ENCODE peak calls at places on chromosomes 1 and 21, in five cellular contexts. One of them, this sample, is unnamed.

GRCh38 chr1:73452522-73452921 is 745.5 kb downstream of the LRRIQ3 start:
- DNase-seq in mesendoderm: no peak
- DNase-seq in IMR-90: no peak
- DNase-seq in neuronal stem cell: no peak
- DNase-seq in mesenchymal stem cell: no peak
- DNase-seq in this sample: no peak

GRCh38 chr1:219927956-219928790 is at the start of gene SLC30A10:
- DNase-seq in mesendoderm: peak
- DNase-seq in IMR-90: no peak
- DNase-seq in neuronal stem cell: peak
- DNase-seq in mesenchymal stem cell: peak
- DNase-seq in this sample: peak

GRCh38 chr1:175687699-175688098 is 55.7 kb downstream of the TNR start:
- DNase-seq in mesendoderm: peak
- DNase-seq in IMR-90: no peak
- DNase-seq in neuronal stem cell: no peak
- DNase-seq in mesenchymal stem cell: no peak
- DNase-seq in this sample: no peak

GRCh38 chr1:107936498-107937481 is 28.2 kb downstream of the VAV3 start:
- DNase-seq in mesendoderm: peak
- DNase-seq in IMR-90: peak
- DNase-seq in neuronal stem cell: peak
- DNase-seq in mesenchymal stem cell: peak
- DNase-seq in this sample: peak

GRCh38 chr21:36945496-36946138 is 20.9 kb downstream of the HLCS start:
- DNase-seq in mesendoderm: no peak
- DNase-seq in IMR-90: peak
- DNase-seq in neuronal stem cell: no peak
- DNase-seq in mesenchymal stem cell: no peak
- DNase-seq in this sample: no peak

GRCh38 chr1:230609208-230609607 is 33.1 kb upstream of the COG2 start:
- DNase-seq in mesendoderm: no peak
- DNase-seq in IMR-90: no peak
- DNase-seq in neuronal stem cell: no peak
- DNase-seq in mesenchymal stem cell: no peak
- DNase-seq in this sample: no peak

GRCh38 chr1:16167331-16168143 is 11.7 kb upstream of the EPHA2 start:
- DNase-seq in mesendoderm: peak
- DNase-seq in IMR-90: no peak
- DNase-seq in neuronal stem cell: peak
- DNase-seq in mesenchymal stem cell: peak
- DNase-seq in this sample: peak

GRCh38 chr1:175192111-175192629 is 406 bp downstream of the KIAA0040 start:
- DNase-seq in mesendoderm: peak
- DNase-seq in IMR-90: no peak
- DNase-seq in neuronal stem cell: no peak
- DNase-seq in mesenchymal stem cell: peak
- DNase-seq in this sample: peak

GRCh38 chr1:237470712-237471310 is 419.9 kb downstream of the ZP4 start:
- DNase-seq in mesendoderm: peak
- DNase-seq in IMR-90: no peak
- DNase-seq in neuronal stem cell: no peak
- DNase-seq in mesenchymal stem cell: no peak
- DNase-seq in this sample: peak

GRCh38 chr1:229127301-229127700 is 143.6 kb upstream of the RAB4A start:
- DNase-seq in mesendoderm: no peak
- DNase-seq in IMR-90: peak
- DNase-seq in neuronal stem cell: no peak
- DNase-seq in mesenchymal stem cell: peak
- DNase-seq in this sample: no peak

GRCh38 chr21:45113543-45113942 is 39.2 kb downstream of the ADARB1 start:
- DNase-seq in mesendoderm: no peak
- DNase-seq in IMR-90: no peak
- DNase-seq in neuronal stem cell: no peak
- DNase-seq in mesenchymal stem cell: no peak
- DNase-seq in this sample: no peak

GRCh38 chr1:232421143-232421796 is 208.7 kb downstream of the SIPA1L2 start:
- DNase-seq in mesendoderm: no peak
- DNase-seq in IMR-90: no peak
- DNase-seq in neuronal stem cell: no peak
- DNase-seq in mesenchymal stem cell: no peak
- DNase-seq in this sample: no peak

GRCh38 chr1:63534406-63534805 is 11.1 kb downstream of the EFCAB7 start:
- DNase-seq in mesendoderm: no peak
- DNase-seq in IMR-90: no peak
- DNase-seq in neuronal stem cell: no peak
- DNase-seq in mesenchymal stem cell: no peak
- DNase-seq in this sample: no peak

GRCh38 chr21:34091607-34092006 is 18.2 kb downstream of the MRPS6 start:
- DNase-seq in mesendoderm: peak
- DNase-seq in IMR-90: no peak
- DNase-seq in neuronal stem cell: no peak
- DNase-seq in mesenchymal stem cell: no peak
- DNase-seq in this sample: no peak

GRCh38 chr1:1230656-1231399 is 973 bp downstream of the SDF4 start:
- DNase-seq in mesendoderm: peak
- DNase-seq in IMR-90: peak
- DNase-seq in neuronal stem cell: no peak
- DNase-seq in mesenchymal stem cell: peak
- DNase-seq in this sample: no peak

GRCh38 chr1:93619507-93620168 is 62.0 kb downstream of the BCAR3 start:
- DNase-seq in mesendoderm: no peak
- DNase-seq in IMR-90: no peak
- DNase-seq in neuronal stem cell: no peak
- DNase-seq in mesenchymal stem cell: no peak
- DNase-seq in this sample: no peak

GRCh38 chr1:75521658-75522057 is 89.3 kb downstream of the SLC44A5 start:
- DNase-seq in mesendoderm: no peak
- DNase-seq in IMR-90: no peak
- DNase-seq in neuronal stem cell: no peak
- DNase-seq in mesenchymal stem cell: no peak
- DNase-seq in this sample: no peak

GRCh38 chr1:68087184-68087583 is 36.8 kb upstream of the DIRAS3 start:
- DNase-seq in mesendoderm: no peak
- DNase-seq in IMR-90: peak
- DNase-seq in neuronal stem cell: no peak
- DNase-seq in mesenchymal stem cell: no peak
- DNase-seq in this sample: no peak

GRCh38 chr1:167940264-167940663 is 3.4 kb upstream of the MPC2 start:
- DNase-seq in mesendoderm: no peak
- DNase-seq in IMR-90: no peak
- DNase-seq in neuronal stem cell: no peak
- DNase-seq in mesenchymal stem cell: no peak
- DNase-seq in this sample: no peak

GRCh38 chr1:53734650-53735211 is 4.2 kb downstream of the GLIS1 start:
- DNase-seq in mesendoderm: no peak
- DNase-seq in IMR-90: peak
- DNase-seq in neuronal stem cell: no peak
- DNase-seq in mesenchymal stem cell: peak
- DNase-seq in this sample: no peak

GRCh38 chr1:211482306-211482705 is 9.7 kb downstream of the RD3 start:
- DNase-seq in mesendoderm: no peak
- DNase-seq in IMR-90: no peak
- DNase-seq in neuronal stem cell: no peak
- DNase-seq in mesenchymal stem cell: no peak
- DNase-seq in this sample: no peak

GRCh38 chr1:37946703-37947360 is at the start of gene INPP5B:
- DNase-seq in mesendoderm: peak
- DNase-seq in IMR-90: peak
- DNase-seq in neuronal stem cell: peak
- DNase-seq in mesenchymal stem cell: peak
- DNase-seq in this sample: peak

GRCh38 chr1:228338521-228339051 is 68.0 kb downstream of the TRIM11 start:
- DNase-seq in mesendoderm: no peak
- DNase-seq in IMR-90: no peak
- DNase-seq in neuronal stem cell: no peak
- DNase-seq in mesenchymal stem cell: no peak
- DNase-seq in this sample: peak

GRCh38 chr1:234866007-234866866 is 256.3 kb upstream of the IRF2BP2 start:
- DNase-seq in mesendoderm: peak
- DNase-seq in IMR-90: peak
- DNase-seq in neuronal stem cell: no peak
- DNase-seq in mesenchymal stem cell: peak
- DNase-seq in this sample: no peak

GRCh38 chr1:112140743-112141142 is 151.3 kb upstream of the KCND3 start:
- DNase-seq in mesendoderm: no peak
- DNase-seq in IMR-90: no peak
- DNase-seq in neuronal stem cell: no peak
- DNase-seq in mesenchymal stem cell: no peak
- DNase-seq in this sample: no peak

GRCh38 chr1:110542730-110543129 is 23.8 kb upstream of the KCNA10 start:
- DNase-seq in mesendoderm: peak
- DNase-seq in IMR-90: peak
- DNase-seq in neuronal stem cell: peak
- DNase-seq in mesenchymal stem cell: peak
- DNase-seq in this sample: no peak

GRCh38 chr1:181587870-181588438 is 104.6 kb downstream of the CACNA1E start:
- DNase-seq in mesendoderm: no peak
- DNase-seq in IMR-90: no peak
- DNase-seq in neuronal stem cell: no peak
- DNase-seq in mesenchymal stem cell: no peak
- DNase-seq in this sample: peak

GRCh38 chr1:113617438-113618141 is 141.7 kb downstream of the PHTF1 start:
- DNase-seq in mesendoderm: no peak
- DNase-seq in IMR-90: peak
- DNase-seq in neuronal stem cell: no peak
- DNase-seq in mesenchymal stem cell: no peak
- DNase-seq in this sample: no peak

DNA sequence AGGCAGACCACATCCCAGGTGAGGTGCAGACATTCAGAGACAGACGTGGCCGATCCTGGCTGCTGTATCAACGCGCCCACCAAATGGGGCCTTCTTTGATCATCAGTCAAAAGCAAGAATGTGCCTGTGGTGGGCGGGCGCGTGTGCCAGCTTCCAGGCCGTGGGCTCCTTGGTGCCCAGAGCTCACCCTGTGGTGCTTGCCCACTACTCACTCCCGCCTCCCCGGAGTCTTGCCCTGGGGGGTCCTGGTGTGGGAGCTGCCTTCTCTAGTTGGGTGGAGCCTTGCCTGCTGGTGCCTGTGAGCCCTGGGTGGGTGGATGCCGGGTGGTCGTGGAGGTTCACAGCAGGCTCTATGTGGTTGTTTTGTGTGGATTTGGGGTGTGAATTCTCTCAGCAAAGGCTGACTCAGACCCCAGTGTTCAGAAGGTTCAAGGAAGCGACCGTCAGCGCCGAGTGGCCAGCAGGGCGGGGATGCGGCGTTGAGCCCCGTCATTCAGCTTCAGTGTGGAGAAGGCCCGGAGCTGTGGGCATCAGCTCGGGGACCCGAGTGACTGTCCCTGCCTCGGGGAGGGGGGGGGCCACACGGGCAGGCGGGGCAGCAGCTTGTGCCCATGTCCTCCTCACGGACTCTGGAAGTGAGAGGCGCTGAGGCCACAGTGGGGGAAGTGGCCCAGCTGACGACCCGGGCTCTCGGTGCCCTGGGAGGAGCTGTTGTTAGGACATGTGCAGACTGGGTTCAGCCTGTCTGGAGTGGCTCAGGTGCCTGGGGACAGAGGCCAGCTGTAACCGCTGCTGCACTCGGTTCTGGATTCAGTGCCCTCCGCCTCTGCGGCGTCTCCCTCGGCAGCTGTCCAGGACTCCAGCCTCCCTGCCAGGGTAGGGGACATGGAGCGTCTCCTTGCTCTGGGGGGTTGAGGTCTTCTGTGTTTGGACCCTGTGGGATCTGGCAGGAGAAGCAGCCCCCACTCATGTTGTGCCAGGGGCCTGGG is 70.9 kb downstream of the SKI start:
- DNase-seq in mesendoderm: no peak
- DNase-seq in IMR-90: no peak
- DNase-seq in neuronal stem cell: no peak
- DNase-seq in mesenchymal stem cell: no peak
- DNase-seq in this sample: no peak
- H2BK5ac ChIP-seq in mesendoderm: no peak
- H2BK5ac ChIP-seq in IMR-90: peak
- H2BK5ac ChIP-seq in neuronal stem cell: peak
- H2BK5ac ChIP-seq in mesenchymal stem cell: no peak
- H2BK5ac ChIP-seq in this sample: no peak

DNA sequence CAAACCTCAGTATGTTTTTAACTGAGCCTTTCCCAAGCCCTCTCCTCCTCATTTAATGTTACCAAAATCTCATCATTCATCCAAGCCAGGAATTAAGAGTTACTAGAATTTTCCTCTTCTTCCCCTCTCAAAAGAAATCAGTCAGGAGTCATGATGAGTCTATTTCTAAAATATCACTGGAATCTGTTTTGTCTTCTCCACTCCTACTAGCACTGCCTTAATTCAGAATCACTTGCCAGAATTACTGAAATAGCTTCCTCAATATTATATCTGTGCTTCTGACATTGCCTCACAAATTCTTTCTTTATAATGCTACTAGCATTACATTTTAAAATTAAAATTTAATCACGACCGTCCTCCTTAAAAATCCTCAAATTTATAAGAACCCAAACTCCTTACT is 106.1 kb downstream of the PTGER3 start:
- DNase-seq in mesendoderm: no peak
- DNase-seq in IMR-90: no peak
- DNase-seq in neuronal stem cell: no peak
- DNase-seq in mesenchymal stem cell: no peak
- DNase-seq in this sample: no peak
- H3K4ac ChIP-seq in mesendoderm: no peak
- H3K4ac ChIP-seq in IMR-90: no peak
- H3K4ac ChIP-seq in neuronal stem cell: no peak
- H3K4ac ChIP-seq in mesenchymal stem cell: no peak
- H3K4ac ChIP-seq in this sample: no peak

DNA sequence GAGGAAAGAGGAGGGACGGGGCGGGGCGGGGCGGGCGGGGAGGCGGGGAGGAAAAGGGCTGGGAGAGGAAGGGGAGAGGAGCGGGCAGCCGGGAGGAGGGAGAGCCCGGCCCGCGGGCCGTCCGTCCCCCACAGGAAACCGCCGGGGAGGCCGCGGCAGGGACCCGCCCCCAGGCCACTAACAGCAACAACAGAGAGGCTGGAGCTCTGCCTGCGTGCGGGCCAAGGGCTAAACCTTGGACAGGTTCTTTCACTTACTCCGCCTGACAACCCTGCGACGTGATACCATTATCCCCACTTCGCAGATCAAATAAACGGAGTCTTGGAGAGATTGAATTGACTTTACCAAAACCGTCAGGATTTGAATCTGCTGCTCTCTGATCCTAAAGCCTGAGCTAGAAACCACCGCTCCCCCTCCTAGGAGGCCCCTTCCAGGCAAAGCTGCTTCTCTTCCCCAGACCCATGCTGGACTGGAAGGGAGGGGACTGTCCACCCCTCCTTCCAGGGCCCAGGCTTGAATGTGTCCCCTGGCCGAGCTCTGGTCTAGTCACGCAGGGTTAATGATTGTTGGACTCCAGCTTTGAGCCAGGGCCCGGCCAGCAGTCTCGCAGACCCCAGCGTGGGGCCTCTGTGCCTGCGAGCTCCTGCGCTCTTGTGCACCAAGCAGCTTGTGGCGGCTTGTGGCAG is at the start of gene EVA1B:
- DNase-seq in mesendoderm: peak
- DNase-seq in IMR-90: peak
- DNase-seq in neuronal stem cell: peak
- DNase-seq in mesenchymal stem cell: peak
- DNase-seq in this sample: peak
- H3K27ac ChIP-seq in mesendoderm: peak
- H3K27ac ChIP-seq in IMR-90: peak
- H3K27ac ChIP-seq in neuronal stem cell: peak
- H3K27ac ChIP-seq in mesenchymal stem cell: peak
- H3K27ac ChIP-seq in this sample: no peak

GRCh38 chr21:18803624-18804023 is 400.0 kb upstream of the TMPRSS15 start:
- DNase-seq in mesendoderm: no peak
- DNase-seq in IMR-90: no peak
- DNase-seq in neuronal stem cell: no peak
- DNase-seq in mesenchymal stem cell: no peak
- DNase-seq in this sample: no peak

GRCh38 chr21:18801468-18801867 is 397.9 kb upstream of the TMPRSS15 start:
- DNase-seq in mesendoderm: peak
- DNase-seq in IMR-90: no peak
- DNase-seq in neuronal stem cell: no peak
- DNase-seq in mesenchymal stem cell: peak
- DNase-seq in this sample: no peak
- H2BK5ac ChIP-seq in mesendoderm: no peak
- H2BK5ac ChIP-seq in IMR-90: no peak
- H2BK5ac ChIP-seq in neuronal stem cell: no peak
- H2BK5ac ChIP-seq in mesenchymal stem cell: no peak
- H2BK5ac ChIP-seq in this sample: no peak

This sample was measured in H9.